ENCODE peak calls at places on chromosome X, in eight cellular contexts. U, S, N, W, V, O, A and Z are unnamed samples. For H3K4me1, the result is how much of the 10 kb centered on the place peaks cover.

GRCh38 chrX:69153060-69153730 is 12.1 kb downstream of the PJA1 start:
- DNase-seq in U (no peak), S (peak), N (no peak), W (no peak), V (no peak), O (no peak), A (no peak), Z (no peak)

GRCh38 chrX:34927866-34928265 is 14.7 kb upstream of the FAM47B start:
- DNase-seq in U (no peak), S (no peak), N (no peak), W (no peak), V (no peak), O (no peak), A (no peak), Z (no peak)

GRCh38 chrX:101229155-101229554 is 9.6 kb downstream of the DRP2 start:
- DNase-seq in U (peak), S (no peak), N (no peak), W (no peak), V (no peak), O (no peak), A (no peak), Z (no peak)

GRCh38 chrX:23332101-23332887 is 2.4 kb upstream of the PTCHD1 start:
- DNase-seq in U (no peak), S (peak), N (no peak), W (no peak), V (no peak), O (no peak), A (no peak), Z (no peak)

GRCh38 chrX:153525451-153525850 is 8.0 kb downstream of the ATP2B3 start:
- DNase-seq in U (no peak), S (no peak), N (no peak), W (no peak), V (no peak), O (no peak), A (no peak), Z (no peak)

GRCh38 chrX:95291561-95291960 is 1393.1 kb upstream of the DIAPH2 start:
- DNase-seq in U (no peak), S (no peak), N (no peak), W (no peak), V (no peak), O (no peak), A (no peak), Z (no peak)

GRCh38 chrX:120664081-120664480 is 34.2 kb upstream of the C1GALT1C1 start:
- DNase-seq in U (no peak), S (no peak), N (no peak), W (no peak), V (no peak), O (peak), A (peak), Z (peak)

GRCh38 chrX:137052641-137053235 is 18.9 kb upstream of the GPR101 start:
- DNase-seq in U (no peak), S (no peak), N (no peak), W (no peak), V (no peak), O (peak), A (peak), Z (peak)

GRCh38 chrX:9899640-9900075 is 67.5 kb upstream of the CLDN34 start:
- DNase-seq in U (peak), S (no peak), N (no peak), W (no peak), V (no peak), O (peak), A (no peak), Z (no peak)

DNA sequence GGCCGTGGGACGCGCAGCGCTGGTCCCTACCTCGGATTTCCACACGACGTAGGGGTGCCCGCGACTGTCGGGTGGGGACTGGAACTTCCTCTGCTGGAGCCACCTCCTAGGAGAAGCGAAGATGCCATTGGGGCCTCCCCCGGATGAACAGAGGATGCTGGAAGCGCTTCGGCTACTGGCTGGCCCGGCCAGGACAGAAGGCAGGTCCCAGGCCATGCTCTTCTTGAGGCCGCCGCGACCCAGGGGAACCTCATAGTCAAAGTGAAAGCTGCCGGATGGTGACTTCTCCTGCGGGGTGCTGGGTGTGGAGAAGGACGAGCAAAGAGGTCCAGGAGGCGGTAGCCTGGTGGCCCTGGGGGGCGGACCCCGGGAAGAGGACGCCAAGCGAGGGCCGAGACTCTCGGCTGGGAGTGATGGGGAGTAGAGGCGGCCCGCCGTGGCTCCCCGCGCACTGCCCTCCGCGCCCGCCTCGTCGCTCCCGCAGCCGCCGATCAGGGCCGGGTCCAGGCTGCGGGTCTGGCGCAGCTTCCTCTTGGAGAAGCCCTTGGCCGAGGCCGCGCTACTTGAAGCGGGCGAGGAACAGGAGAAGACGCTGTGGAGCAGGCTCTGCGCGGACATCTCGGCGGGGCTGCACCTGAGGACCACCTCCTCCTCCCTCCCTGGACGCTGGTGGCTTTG is 1.4 kb downstream of the ARHGAP6 start:
- DNase-seq in U (peak), S (peak), N (no peak), W (no peak), V (no peak), O (no peak), A (no peak), Z (no peak)
- H3K27ac ChIP-seq in U (no peak), S (no peak), N (peak), W (peak), V (no peak), O (no peak), A (no peak), Z (no peak)

GRCh38 chrX:104285201-104285600 is 30.5 kb upstream of the ESX1 start:
- DNase-seq in U (peak), S (no peak), N (no peak), W (no peak), V (no peak), O (no peak), A (no peak), Z (no peak)

GRCh38 chrX:104288269-104288668 is 33.5 kb upstream of the ESX1 start:
- DNase-seq in U (no peak), S (no peak), N (no peak), W (no peak), V (no peak), O (no peak), A (no peak), Z (no peak)

GRCh38 chrX:104284407-104285000 is 29.8 kb upstream of the ESX1 start:
- DNase-seq in U (peak), S (no peak), N (no peak), W (no peak), V (no peak), O (no peak), A (no peak), Z (no peak)

DNA sequence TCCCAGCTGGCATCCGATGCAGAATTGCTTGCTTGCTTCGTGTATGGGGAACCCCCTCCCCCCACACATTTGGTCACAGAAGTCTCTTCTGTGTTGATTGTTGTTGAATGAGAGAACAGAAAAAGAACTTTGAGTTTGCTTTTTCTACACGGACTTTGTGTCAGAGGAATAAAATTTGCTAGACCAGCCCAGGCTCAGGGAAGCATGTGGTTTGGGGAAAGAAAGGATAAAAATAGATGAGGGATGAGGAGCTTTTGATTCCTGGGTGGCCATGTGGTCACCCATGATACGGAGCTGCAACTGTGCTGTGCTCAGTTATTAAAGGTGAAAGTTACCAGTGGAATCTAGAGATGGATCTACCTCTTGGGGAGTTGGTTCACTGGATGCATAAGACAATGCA is 34.2 kb upstream of the ESX1 start:
- DNase-seq in U (peak), S (no peak), N (no peak), W (no peak), V (no peak), O (no peak), A (no peak), Z (no peak)
- H3K4me1 ChIP-seq in U (under half), S (under half), N (under half), W (under half), V (under half), O (under half), A (under half), Z (under half)

DNA sequence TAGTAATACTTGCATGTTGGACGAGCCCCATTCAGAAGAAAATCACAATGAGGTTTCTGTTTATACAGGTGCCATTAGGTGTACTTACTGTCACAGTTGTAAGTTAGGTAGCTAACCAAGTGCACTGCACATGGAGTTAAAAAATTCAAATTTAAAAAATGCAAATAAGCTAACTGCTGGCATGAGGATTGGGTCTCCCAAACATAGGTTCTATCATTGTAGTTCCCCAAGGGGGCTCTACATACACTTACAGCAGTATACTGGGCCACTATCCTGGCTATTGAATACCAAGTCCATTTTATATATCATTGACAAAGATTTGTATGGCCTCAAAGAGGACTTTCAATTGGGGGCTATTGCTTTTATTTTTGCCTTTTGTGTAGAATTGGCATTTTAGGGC is 153.4 kb downstream of the FMR1NB start:
- DNase-seq in U (no peak), S (no peak), N (no peak), W (no peak), V (no peak), O (no peak), A (no peak), Z (no peak)
- H3K27ac ChIP-seq in U (no peak), S (no peak), N (no peak), W (no peak), V (no peak), O (no peak), A (no peak), Z (no peak)

GRCh38 chrX:130091976-130092522 is 18.2 kb downstream of the ELF4 start:
- DNase-seq in U (no peak), S (peak), N (peak), W (no peak), V (peak), O (peak), A (peak), Z (peak)
- H3K4me1 ChIP-seq in U (under half), S (under half), N (under half), W (under half), V (under half), O (half or more), A (under half), Z (half or more)

GRCh38 chrX:65034292-65034640 is 58.0 kb upstream of the ZC4H2 start:
- DNase-seq in U (no peak), S (no peak), N (no peak), W (no peak), V (no peak), O (no peak), A (no peak), Z (no peak)

GRCh38 chrX:65035451-65035779 is 59.2 kb upstream of the ZC4H2 start:
- DNase-seq in U (peak), S (peak), N (no peak), W (no peak), V (no peak), O (no peak), A (no peak), Z (no peak)

DNA sequence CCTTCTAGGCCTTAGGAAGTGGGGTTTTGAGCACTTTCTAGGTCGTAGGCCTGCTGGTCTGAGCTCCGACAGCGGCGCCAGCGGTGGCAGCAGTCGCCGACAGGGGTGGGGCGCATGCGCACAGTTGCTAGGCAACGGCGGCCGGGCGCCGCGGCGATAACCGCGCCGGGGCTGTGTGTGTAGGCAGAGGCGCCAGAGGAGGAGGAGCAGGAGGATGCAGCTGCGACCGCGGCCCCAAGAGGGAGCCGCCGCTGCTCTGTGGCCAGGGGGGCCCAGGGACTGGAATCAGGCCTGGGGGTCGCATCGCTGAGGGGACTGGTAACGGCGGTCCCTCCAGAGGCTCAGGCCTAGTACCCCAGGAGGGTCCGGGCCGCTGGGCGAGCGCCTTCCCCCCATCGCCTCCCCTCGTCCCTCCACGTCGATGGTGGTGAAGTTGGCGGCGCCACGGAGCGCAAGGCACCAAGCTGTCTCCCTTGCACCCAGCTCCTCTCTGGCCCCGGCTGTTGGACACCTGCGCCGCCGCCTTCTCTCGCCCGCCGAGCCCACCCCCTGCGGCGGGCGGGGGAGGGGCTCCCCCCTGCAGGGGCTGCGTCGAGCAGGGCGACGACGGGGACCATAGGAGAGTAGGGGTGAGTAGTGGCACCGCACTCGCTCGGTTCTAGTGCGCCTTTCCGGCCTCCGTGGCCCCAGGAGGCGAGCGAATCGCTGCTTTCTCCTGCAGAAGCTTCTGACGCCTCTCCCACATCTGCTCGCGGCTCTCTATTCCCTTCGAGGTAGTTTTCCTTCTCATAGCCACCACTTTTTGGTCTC is 58.6 kb upstream of the ZC4H2 start:
- DNase-seq in U (peak), S (peak), N (peak), W (peak), V (peak), O (peak), A (peak), Z (peak)
- H3K27ac ChIP-seq in U (no peak), S (peak), N (peak), W (peak), V (no peak), O (peak), A (peak), Z (peak)

DNA sequence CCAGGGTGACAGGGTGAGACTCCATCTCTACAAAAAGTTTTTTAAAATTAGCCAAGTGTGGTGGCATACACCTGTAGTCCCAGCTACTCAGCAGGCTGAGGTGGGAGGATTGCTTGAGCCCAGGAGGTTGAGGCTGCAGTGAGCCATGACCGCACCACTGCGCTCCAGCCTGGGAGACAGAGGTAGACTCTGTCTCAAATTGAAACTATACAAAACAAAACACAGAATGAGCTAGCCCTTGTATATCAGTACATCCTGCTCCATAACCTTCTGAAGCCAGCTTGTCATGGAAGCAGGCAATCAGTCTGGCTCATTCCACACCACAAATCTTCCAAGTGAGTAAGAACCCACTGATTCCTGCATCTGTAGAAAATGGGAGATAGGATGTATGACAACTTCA is 49.0 kb downstream of the CD99L2 start:
- DNase-seq in U (no peak), S (no peak), N (no peak), W (no peak), V (no peak), O (no peak), A (no peak), Z (no peak)
- H3K4me1 ChIP-seq in U (under half), S (under half), N (under half), W (under half), V (under half), O (under half), A (under half), Z (under half)

GRCh38 chrX:21375795-21376069 is 1.5 kb downstream of the CNKSR2 start:
- DNase-seq in U (no peak), S (peak), N (no peak), W (no peak), V (no peak), O (peak), A (no peak), Z (no peak)

GRCh38 chrX:21374163-21374993 is at the start of gene CNKSR2:
- DNase-seq in U (no peak), S (peak), N (no peak), W (no peak), V (no peak), O (peak), A (peak), Z (peak)

GRCh38 chrX:21373637-21374162 is 518 bp upstream of the CNKSR2 start:
- DNase-seq in U (no peak), S (no peak), N (no peak), W (no peak), V (no peak), O (peak), A (peak), Z (peak)

GRCh38 chrX:21376636-21377035 is 2.4 kb downstream of the CNKSR2 start:
- DNase-seq in U (no peak), S (no peak), N (no peak), W (no peak), V (no peak), O (no peak), A (no peak), Z (no peak)

GRCh38 chrX:21374994-21375794 is 976 bp downstream of the CNKSR2 start:
- DNase-seq in U (no peak), S (peak), N (no peak), W (no peak), V (no peak), O (peak), A (no peak), Z (no peak)
- H3K27ac ChIP-seq in U (no peak), S (no peak), N (no peak), W (no peak), V (no peak), O (peak), A (peak), Z (peak)

GRCh38 chrX:20442597-20442996 is 175.9 kb upstream of the RPS6KA3 start:
- DNase-seq in U (peak), S (peak), N (peak), W (no peak), V (peak), O (peak), A (peak), Z (peak)
- H3K4me1 ChIP-seq in U (under half), S (under half), N (under half), W (under half), V (under half), O (under half), A (under half), Z (half or more)

GRCh38 chrX:11382935-11383334 is 89.7 kb downstream of the AMELX start:
- DNase-seq in U (no peak), S (no peak), N (no peak), W (no peak), V (no peak), O (no peak), A (no peak), Z (no peak)
- H3K27ac ChIP-seq in U (no peak), S (no peak), N (no peak), W (peak), V (no peak), O (no peak), A (no peak), Z (no peak)

DNA sequence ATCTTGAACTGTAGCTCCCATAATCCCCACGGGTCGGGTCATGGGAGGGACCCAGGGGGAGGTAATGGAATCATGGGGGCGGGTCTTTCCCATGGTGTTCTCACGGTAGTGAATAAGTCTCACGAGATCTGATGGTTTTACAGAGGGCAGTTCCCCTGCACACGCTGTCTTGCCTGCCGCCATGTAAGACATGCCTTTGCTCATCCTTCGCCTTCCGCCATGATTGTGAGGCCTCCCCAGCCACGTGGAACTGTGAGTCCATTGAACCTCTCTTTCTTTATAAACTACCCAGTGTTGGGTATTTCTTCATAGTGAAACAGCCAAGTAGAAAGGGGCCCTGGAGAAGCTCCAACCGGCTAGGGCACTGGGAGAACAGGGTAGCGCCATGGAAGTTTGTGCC is 12.3 kb downstream of the CTAG1A start:
- DNase-seq in U (no peak), S (no peak), N (no peak), W (no peak), V (no peak), O (no peak), A (no peak), Z (no peak)
- H3K4me1 ChIP-seq in U (under half), S (under half), N (under half), W (under half), V (under half), O (under half), A (under half), Z (under half)